ENCODE peak calls at places on chromosomes 1 and 21, in four cellular contexts. L is DMS53, V is A549, D is renal cortical epithelial cell. Y is an unnamed sample.

GRCh38 chr1:203287109-203287893 is 18.0 kb upstream of the BTG2 start:
- DNase-seq in V (no peak), D (peak), L (peak), Y (peak)

GRCh38 chr1:200180821-200181220 is 153.3 kb downstream of the NR5A2 start:
- DNase-seq in D (peak), V (peak), L (peak), Y (no peak)

GRCh38 chr1:37478890-37479254 is 4.5 kb downstream of the ZC3H12A start:
- DNase-seq in L (peak), V (no peak), D (peak), Y (no peak)

GRCh38 chr21:30116474-30116873 is 50.1 kb downstream of the CLDN17 start:
- DNase-seq in L (no peak), D (no peak), V (no peak), Y (no peak)

GRCh38 chr1:168455764-168456163 is 88.0 kb downstream of the XCL2 start:
- DNase-seq in D (no peak), V (no peak), L (no peak), Y (no peak)

GRCh38 chr1:117166076-117166475 is 44.5 kb upstream of the TRIM45 start:
- DNase-seq in L (no peak), D (peak), V (peak), Y (no peak)

GRCh38 chr21:45386728-45387371 is 18.1 kb upstream of the COL18A1 start:
- DNase-seq in L (peak), V (no peak), D (peak), Y (no peak)

GRCh38 chr1:4309676-4310320 is 344.6 kb upstream of the AJAP1 start:
- DNase-seq in D (no peak), L (no peak), V (no peak), Y (no peak)

GRCh38 chr1:113141650-113142473 is 68.9 kb downstream of the LRIG2 start:
- DNase-seq in D (no peak), V (no peak), L (peak), Y (peak)

GRCh38 chr1:19034721-19035120 is 78.2 kb upstream of the IFFO2 start:
- DNase-seq in V (no peak), D (no peak), L (no peak), Y (no peak)

GRCh38 chr1:246780264-246780663 is 56.1 kb downstream of the SCCPDH start:
- DNase-seq in V (no peak), L (no peak), D (no peak), Y (no peak)

GRCh38 chr1:32988665-32989064 is 24.1 kb upstream of the RNF19B start:
- DNase-seq in V (no peak), L (no peak), D (peak), Y (no peak)

GRCh38 chr21:26445440-26445839 is 127.6 kb downstream of the CYYR1 start:
- DNase-seq in L (no peak), D (no peak), V (no peak), Y (no peak)

GRCh38 chr1:22652881-22653316 is at the start of gene C1QB:
- DNase-seq in D (no peak), L (no peak), V (no peak), Y (no peak)

GRCh38 chr1:156155760-156156495 is 2.5 kb downstream of the SEMA4A start:
- DNase-seq in D (no peak), L (no peak), V (no peak), Y (no peak)

GRCh38 chr1:96880626-96881025 is 159.0 kb downstream of the PTBP2 start:
- DNase-seq in L (no peak), D (no peak), V (no peak), Y (no peak)

GRCh38 chr1:170471310-170471839 is 60.6 kb upstream of the GORAB start:
- DNase-seq in V (no peak), L (no peak), D (no peak), Y (no peak)

GRCh38 chr1:202809597-202810159 is 1.1 kb upstream of the PCAT6 start:
- DNase-seq in L (peak), V (no peak), D (no peak), Y (no peak)

GRCh38 chr21:37509802-37510393 is 143.3 kb downstream of the DYRK1A start:
- DNase-seq in L (no peak), V (no peak), D (no peak), Y (no peak)

GRCh38 chr1:167645625-167646410 is 15.8 kb downstream of the RCSD1 start:
- DNase-seq in L (no peak), D (no peak), V (no peak), Y (no peak)

Y was measured in NCI-H69.